ENCODE peak calls at places on chromosomes 16 and 17, in seven cellular contexts. I is heart right ventricle, Q is fibroblast of villous mesenchyme, L is GM23338, K is fibroblast of mammary gland, B is heart left ventricle, V is SK-N-SH. U is an unnamed sample.

GRCh38 chr17:62869885-62870580 is 61.9 kb upstream of the MARCHF10 start:
- DNase-seq in I (no peak), Q (peak), L (peak), K (peak), B (no peak), V (peak), U (no peak)

GRCh38 chr16:75580-76501 is 2.2 kb upstream of the MPG start:
- DNase-seq in I (peak), Q (peak), L (peak), K (peak), B (peak), V (peak), U (no peak)

GRCh38 chr16:11024333-11025053 is 80.1 kb downstream of the CLEC16A start:
- DNase-seq in I (no peak), Q (no peak), L (no peak), K (peak), B (no peak), V (no peak), U (no peak)

GRCh38 chr17:81337449-81337848 is 42.3 kb upstream of the SLC38A10 start:
- DNase-seq in I (no peak), Q (no peak), L (peak), K (no peak), B (peak), V (peak), U (no peak)

GRCh38 chr17:56593073-56593740 is at the start of gene NOG:
- DNase-seq in I (peak), Q (peak), L (peak), K (peak), B (peak), V (peak), U (no peak)

GRCh38 chr17:49031965-49032928 is 35.1 kb downstream of the IGF2BP1 start:
- DNase-seq in I (no peak), Q (peak), L (peak), K (peak), B (no peak), V (peak), U (no peak)

GRCh38 chr16:351804-352520 is 561 bp downstream of the AXIN1 start:
- DNase-seq in I (peak), Q (no peak), L (peak), K (no peak), B (no peak), V (no peak), U (no peak)

GRCh38 chr17:36938566-36939058 is 1.3 kb downstream of the LHX1 start:
- DNase-seq in I (no peak), Q (no peak), L (no peak), K (no peak), B (no peak), V (no peak), U (no peak)

GRCh38 chr16:66919569-66920472 is 1.1 kb upstream of the CDH16 start:
- DNase-seq in I (no peak), Q (no peak), L (no peak), K (no peak), B (no peak), V (no peak), U (no peak)

GRCh38 chr17:59746849-59747445 is 39.5 kb downstream of the VMP1 start:
- DNase-seq in I (no peak), Q (peak), L (peak), K (peak), B (no peak), V (peak), U (no peak)

GRCh38 chr17:10729334-10730193 is at the start of gene TMEM220:
- DNase-seq in I (peak), Q (peak), L (peak), K (peak), B (peak), V (peak), U (no peak)

GRCh38 chr16:90012978-90013745 is 6.1 kb downstream of the DBNDD1 start:
- DNase-seq in I (no peak), Q (no peak), L (no peak), K (no peak), B (no peak), V (no peak), U (no peak)

GRCh38 chr16:56610609-56611111 is 2.3 kb downstream of the MT2A start:
- DNase-seq in I (no peak), Q (peak), L (no peak), K (peak), B (no peak), V (no peak), U (no peak)

GRCh38 chr16:55120408-55120807 is 189.7 kb downstream of the IRX5 start:
- DNase-seq in I (no peak), Q (peak), L (peak), K (no peak), B (no peak), V (peak), U (no peak)

GRCh38 chr17:39209317-39210092 is 9.4 kb downstream of the RPL19 start:
- DNase-seq in I (peak), Q (peak), L (peak), K (peak), B (peak), V (peak), U (no peak)

GRCh38 chr17:67422887-67423286 is 45.8 kb downstream of the PITPNC1 start:
- DNase-seq in I (no peak), Q (no peak), L (no peak), K (no peak), B (no peak), V (no peak), U (no peak)

GRCh38 chr17:72702136-72702735 is 390.3 kb downstream of the SLC39A11 start:
- DNase-seq in I (no peak), Q (no peak), L (no peak), K (peak), B (no peak), V (no peak), U (no peak)

GRCh38 chr17:10337136-10337535 is 35.7 kb downstream of the MYH13 start:
- DNase-seq in I (no peak), Q (peak), L (no peak), K (peak), B (no peak), V (no peak), U (no peak)

DNA sequence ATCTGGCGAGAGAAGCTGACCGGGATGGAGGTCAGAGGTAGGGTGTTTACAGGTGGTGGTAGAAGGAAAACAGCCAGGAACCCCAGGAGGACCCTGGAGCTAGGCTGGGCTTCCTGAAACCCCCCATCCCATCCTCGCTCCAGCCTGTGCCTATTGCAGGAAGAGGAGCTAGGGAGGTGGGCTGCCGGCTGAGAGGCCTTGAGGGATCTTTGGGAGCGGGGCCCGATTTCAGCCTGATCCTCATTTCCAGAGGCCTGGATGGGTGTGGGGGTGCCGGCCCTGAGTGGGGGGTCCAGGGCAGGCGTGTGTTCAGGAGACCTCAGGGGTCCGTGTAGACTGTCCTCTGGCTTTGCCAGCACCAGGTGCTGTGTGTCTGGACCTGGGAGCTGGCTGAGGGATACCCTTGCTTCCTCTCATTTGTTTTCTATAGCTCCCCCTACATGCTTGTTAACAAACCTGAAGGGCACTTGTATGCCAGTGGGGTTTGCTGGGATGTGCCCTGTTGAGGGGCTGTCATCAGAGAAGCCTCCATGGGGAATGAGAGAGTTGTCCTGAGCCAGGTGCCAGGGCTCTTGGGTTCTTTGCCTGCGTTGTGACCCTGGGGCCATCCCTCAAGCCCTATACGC is 18.9 kb upstream of the RAP1GAP2 start:
- DNase-seq in I (no peak), Q (no peak), L (peak), K (no peak), B (no peak), V (no peak), U (no peak)
- H3K4me3 ChIP-seq in I (no peak), Q (no peak), L (peak), K (no peak), B (no peak), V (no peak), U (peak)

GRCh38 chr16:86834451-86835035 is 256.2 kb downstream of the FOXL1 start:
- DNase-seq in I (peak), Q (peak), L (peak), K (peak), B (peak), V (no peak), U (no peak)

GRCh38 chr16:86828653-86829052 is 250.3 kb downstream of the FOXL1 start:
- DNase-seq in I (no peak), Q (no peak), L (no peak), K (no peak), B (no peak), V (no peak), U (no peak)

GRCh38 chr16:86828202-86828601 is 249.9 kb downstream of the FOXL1 start:
- DNase-seq in I (no peak), Q (no peak), L (no peak), K (no peak), B (no peak), V (no peak), U (no peak)

GRCh38 chr16:86833136-86833535 is 254.8 kb downstream of the FOXL1 start:
- DNase-seq in I (no peak), Q (peak), L (no peak), K (peak), B (no peak), V (no peak), U (no peak)

GRCh38 chr16:86831366-86831765 is 253.0 kb downstream of the FOXL1 start:
- DNase-seq in I (no peak), Q (no peak), L (no peak), K (no peak), B (no peak), V (no peak), U (no peak)
- TF ChIP-seq CTCF in I (no peak), Q (peak), L (no peak), K (no peak), B (no peak), V (peak), U (no peak)

DNA sequence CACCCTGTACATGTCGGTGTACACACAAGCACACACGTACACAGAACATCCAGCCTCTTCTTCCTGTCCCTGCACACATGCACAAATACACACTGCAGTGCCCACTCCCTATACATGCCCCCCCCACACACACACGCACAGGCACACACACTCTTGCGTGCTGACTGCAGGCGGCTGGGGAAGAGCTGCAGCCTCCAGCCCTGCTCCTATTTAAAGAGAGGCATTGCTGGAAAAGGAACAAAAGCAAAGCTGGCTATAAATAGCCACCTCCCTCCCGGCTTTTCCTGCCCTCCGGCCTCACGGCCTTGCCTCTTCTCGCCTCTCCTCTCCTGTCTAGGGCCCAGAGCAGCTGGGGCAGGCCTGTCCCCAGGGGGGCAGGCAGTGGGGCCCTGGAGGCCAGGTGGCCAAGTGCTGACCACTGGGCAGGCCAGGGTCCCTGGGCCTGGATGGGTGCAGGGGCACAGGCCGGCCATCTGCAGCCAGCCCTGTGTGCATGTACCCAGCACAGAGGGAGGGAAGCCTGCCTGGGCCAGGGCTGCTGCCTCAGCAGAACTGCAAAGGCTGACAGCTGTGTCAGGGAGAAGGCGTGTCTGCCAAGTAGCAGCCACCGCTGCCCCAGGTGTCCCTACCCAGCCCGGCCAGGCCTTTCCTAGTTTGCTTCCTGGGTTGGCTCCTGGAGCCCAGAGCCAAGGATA is 25.4 kb downstream of the RTN4RL1 start:
- DNase-seq in I (peak), Q (peak), L (peak), K (no peak), B (peak), V (peak), U (no peak)
- H3K4me3 ChIP-seq in I (no peak), Q (no peak), L (peak), K (no peak), B (no peak), V (no peak), U (no peak)

DNA sequence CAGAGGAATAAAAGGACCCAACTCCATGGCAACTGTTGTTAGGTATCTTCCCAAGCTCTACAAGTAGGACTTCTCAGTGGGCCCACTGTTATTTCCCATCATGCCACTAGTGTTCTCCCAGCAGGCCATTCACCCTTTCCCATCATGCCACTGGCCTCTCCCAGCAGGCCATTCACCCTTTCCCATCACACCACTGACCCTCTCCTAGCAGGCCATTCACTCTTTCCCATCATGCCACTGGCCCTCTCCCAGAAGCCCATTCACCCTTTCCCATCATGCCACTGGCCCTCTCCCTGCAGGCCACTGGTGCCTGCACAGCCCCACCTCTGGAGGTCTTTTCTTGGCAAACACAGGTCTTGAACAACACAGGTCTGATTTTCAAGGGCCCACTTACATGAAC is 36.3 kb downstream of the IFT140 start:
- DNase-seq in I (no peak), Q (no peak), L (no peak), K (no peak), B (no peak), V (no peak), U (no peak)
- TF ChIP-seq CTCF in I (no peak), Q (no peak), L (no peak), K (no peak), B (no peak), V (no peak), U (no peak)

DNA sequence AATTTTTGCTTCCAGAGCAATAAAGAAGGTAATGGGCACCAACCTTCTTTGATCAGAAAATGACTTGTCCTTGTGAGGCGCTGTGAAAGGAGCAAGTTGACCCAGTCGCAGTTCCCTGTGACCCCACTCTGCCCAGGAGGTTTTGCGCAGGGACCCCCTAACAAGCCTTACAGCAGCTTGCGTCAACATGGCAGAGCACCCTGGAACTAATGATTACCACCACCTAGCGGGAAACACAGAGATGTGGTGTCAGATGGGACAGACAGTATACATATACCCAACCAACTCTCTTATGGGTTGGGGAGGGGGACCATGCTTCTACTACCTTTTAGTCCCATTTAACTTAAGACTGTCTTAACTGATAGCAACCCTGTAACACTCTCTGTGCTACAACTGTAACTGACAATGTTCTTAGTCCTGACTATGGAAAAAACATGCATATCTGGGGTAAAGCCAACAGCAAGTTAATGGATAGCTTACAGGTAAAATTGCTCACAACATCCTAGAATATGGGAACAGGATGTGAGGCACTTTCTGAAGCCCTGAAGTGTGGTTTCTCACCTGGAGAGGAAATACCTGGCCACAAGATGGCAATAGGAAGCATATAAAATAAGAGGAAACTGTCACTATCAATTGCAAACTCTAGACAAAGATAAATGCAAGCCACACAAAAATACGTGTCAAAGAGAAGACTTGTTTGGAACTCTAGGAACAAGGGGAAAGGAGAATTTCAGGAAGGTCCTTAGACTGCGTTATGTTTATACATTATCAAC is 3.0 kb downstream of the KARS1 start:
- DNase-seq in I (no peak), Q (no peak), L (no peak), K (no peak), B (no peak), V (no peak), U (no peak)
- H3K4me3 ChIP-seq in I (no peak), Q (no peak), L (no peak), K (no peak), B (no peak), V (no peak), U (no peak)

GRCh38 chr16:85187002-85187401 is 74.7 kb upstream of the CIBAR2 start:
- DNase-seq in I (no peak), Q (peak), L (no peak), K (peak), B (peak), V (no peak), U (no peak)
- TF ChIP-seq CTCF in I (no peak), Q (no peak), L (no peak), K (no peak), B (no peak), V (no peak), U (no peak)

DNA sequence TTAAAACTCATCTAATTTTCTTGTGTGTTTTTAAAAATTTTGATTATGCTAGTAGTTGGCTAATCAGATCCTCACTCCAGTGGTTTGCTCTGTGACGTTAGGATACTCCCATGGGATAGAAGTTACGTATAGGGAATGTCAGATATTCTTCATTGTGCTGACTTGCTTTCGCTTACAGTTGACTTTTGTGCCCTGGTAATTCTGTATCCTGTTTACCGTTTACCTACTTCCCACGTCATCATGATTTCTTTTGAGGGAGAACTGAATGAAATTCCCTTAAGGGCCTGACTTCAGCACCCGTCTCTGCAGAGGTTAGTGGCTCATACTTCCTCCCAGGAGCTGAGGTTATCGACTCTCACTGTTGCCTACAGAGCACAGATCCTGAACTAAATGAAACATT is 2.6 kb downstream of the PRKAR1A start:
- DNase-seq in I (no peak), Q (peak), L (no peak), K (peak), B (no peak), V (no peak), U (no peak)
- H3K4me3 ChIP-seq in I (peak), Q (peak), L (peak), K (peak), B (peak), V (peak), U (peak)

DNA sequence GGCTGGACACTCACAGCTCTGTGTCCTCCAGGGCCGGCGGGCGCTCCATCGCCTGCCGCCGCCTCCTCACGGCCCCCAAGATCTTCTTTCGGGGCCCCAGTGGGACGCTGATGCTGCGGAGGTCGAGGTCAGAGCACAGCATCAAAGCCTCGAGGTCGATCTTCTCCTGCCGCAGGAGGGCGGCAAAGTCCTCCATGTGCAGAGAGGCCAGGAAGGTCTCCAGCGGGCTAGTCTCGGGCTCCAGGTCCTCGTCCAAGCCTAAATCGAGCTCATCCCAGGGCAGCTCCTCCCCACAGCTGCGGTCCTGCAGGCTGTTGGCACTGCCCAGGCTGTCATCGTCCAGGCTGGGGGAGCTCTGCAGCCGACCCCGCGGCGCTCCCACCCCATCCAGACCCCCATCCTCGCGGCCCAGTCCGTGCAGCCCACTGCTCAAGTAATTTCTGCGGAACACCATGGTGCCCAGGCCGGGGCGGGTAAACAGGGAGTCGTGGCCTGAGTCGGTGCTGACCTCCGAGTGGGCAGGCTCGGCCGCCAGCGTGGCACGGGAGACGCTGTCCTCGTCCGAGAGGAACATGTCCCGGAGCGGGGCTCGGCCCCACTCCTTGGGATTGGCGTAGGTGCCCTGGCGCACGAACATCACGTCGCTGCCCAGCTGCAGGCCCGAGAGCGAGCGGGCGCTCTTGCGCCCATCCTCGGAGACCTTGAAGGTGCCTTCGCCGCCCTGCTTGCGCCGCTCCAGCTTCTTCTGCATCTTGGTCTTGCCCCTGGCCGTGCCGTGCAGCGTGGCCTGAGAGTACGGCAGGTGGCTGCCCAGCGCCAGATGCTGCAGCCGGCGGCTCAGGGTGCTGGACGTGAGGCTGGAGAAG is 3.4 kb downstream of the USH1G start:
- DNase-seq in I (no peak), Q (no peak), L (peak), K (peak), B (no peak), V (no peak), U (no peak)
- TF ChIP-seq CTCF in I (peak), Q (peak), L (peak), K (no peak), B (no peak), V (no peak), U (no peak)

U was measured in esophagus squamous epithelium.